ENCODE peak calls at places on chromosomes 12 and 14, in five cellular contexts. D is lung, N is pancreas, I is progenitor cell of endocrine pancreas, C is COR-L47. M is an unnamed sample.

GRCh38 chr14:63852817-63853730 is at the start of gene SYNE2:
- DNase-seq in D (peak), C (peak), I (peak), N (peak), M (peak)

GRCh38 chr14:84403585-84403984 is 1126.4 kb upstream of the FLRT2 start:
- DNase-seq in I (no peak), C (no peak), N (no peak), D (peak), M (no peak)

GRCh38 chr12:96219700-96220206 is 25.6 kb downstream of the ELK3 start:
- DNase-seq in D (peak), N (no peak), C (no peak), I (no peak), M (no peak)

GRCh38 chr12:42660968-42661937 is 71.7 kb upstream of the PRICKLE1 start:
- DNase-seq in D (no peak), N (no peak), C (no peak), I (no peak), M (no peak)

GRCh38 chr12:126914170-126914796 is 1352.7 kb upstream of the TMEM132C start:
- DNase-seq in I (no peak), N (no peak), C (no peak), D (no peak), M (no peak)

GRCh38 chr14:61420326-61420725 is 98.9 kb downstream of the PRKCH start:
- DNase-seq in D (no peak), N (no peak), C (no peak), I (no peak), M (no peak)

GRCh38 chr12:100443434-100443833 is 30.2 kb upstream of the NR1H4 start:
- DNase-seq in I (no peak), N (no peak), D (no peak), C (no peak), M (no peak)

GRCh38 chr12:124919646-124920352 is 5.3 kb upstream of the UBC start:
- DNase-seq in C (no peak), I (no peak), D (no peak), N (no peak), M (no peak)

GRCh38 chr12:106106892-106107291 is 31.9 kb downstream of the NUAK1 start:
- DNase-seq in I (no peak), N (no peak), D (no peak), C (no peak), M (no peak)

GRCh38 chr12:2198088-2198501 is 145.3 kb downstream of the CACNA1C start:
- DNase-seq in D (no peak), C (no peak), N (no peak), I (no peak), M (peak)

GRCh38 chr12:122527478-122527944 is 462 bp downstream of the KNTC1 start:
- DNase-seq in I (no peak), N (no peak), D (peak), C (no peak), M (no peak)

GRCh38 chr14:105351920-105352871 is 37.6 kb downstream of the PACS2 start:
- DNase-seq in D (peak), I (peak), N (peak), C (peak), M (peak)

GRCh38 chr14:84527706-84528105 is 1002.2 kb upstream of the FLRT2 start:
- DNase-seq in C (peak), N (no peak), D (no peak), I (no peak), M (no peak)

GRCh38 chr14:61663312-61663974 is 31.9 kb upstream of the HIF1A start:
- DNase-seq in C (no peak), N (no peak), D (no peak), I (no peak), M (no peak)

GRCh38 chr14:55699131-55700057 is 119.4 kb downstream of the KTN1 start:
- DNase-seq in D (no peak), C (no peak), I (no peak), N (no peak), M (no peak)

GRCh38 chr14:39426605-39427004 is 5.6 kb downstream of the FBXO33 start:
- DNase-seq in D (no peak), I (no peak), C (peak), N (no peak), M (no peak)

GRCh38 chr12:112978163-112979081 is at the start of gene OAS2:
- DNase-seq in D (peak), C (no peak), I (no peak), N (no peak), M (peak)

GRCh38 chr12:43332977-43333649 is 218.9 kb downstream of the ADAMTS20 start:
- DNase-seq in C (no peak), D (no peak), N (no peak), I (no peak), M (no peak)

GRCh38 chr12:111687255-111687654 is 1.4 kb downstream of the ACAD10 start:
- DNase-seq in I (no peak), C (peak), D (no peak), N (no peak), M (no peak)

GRCh38 chr14:54487771-54488170 is 1.0 kb downstream of the GMFB start:
- DNase-seq in N (no peak), D (no peak), I (no peak), C (no peak), M (no peak)

GRCh38 chr12:3897400-3897910 is 24.3 kb upstream of the PARP11 start:
- DNase-seq in N (no peak), I (no peak), D (no peak), C (no peak), M (no peak)

GRCh38 chr12:105706321-105706972 is 376.0 kb downstream of the C12orf75 start:
- DNase-seq in D (no peak), I (no peak), C (no peak), N (no peak), M (no peak)

GRCh38 chr12:131735863-131736806 is 25.2 kb downstream of the SFSWAP start:
- DNase-seq in D (no peak), C (no peak), N (no peak), I (no peak), M (no peak)

GRCh38 chr12:52600941-52601481 is at the start of gene KRT72:
- DNase-seq in I (no peak), D (no peak), N (no peak), C (no peak), M (no peak)

GRCh38 chr12:15393037-15393436 is 70.7 kb downstream of the PTPRO start:
- DNase-seq in C (no peak), I (no peak), D (no peak), N (no peak), M (no peak)

GRCh38 chr12:100303831-100304230 is 36.9 kb downstream of the SCYL2 start:
- DNase-seq in C (no peak), N (no peak), D (no peak), I (no peak), M (no peak)

GRCh38 chr12:22312336-22312735 is 22.2 kb downstream of the ST8SIA1 start:
- DNase-seq in N (no peak), D (no peak), C (no peak), I (no peak), M (no peak)

GRCh38 chr14:101518611-101519048 is 42.7 kb upstream of the DIO3 start:
- DNase-seq in D (no peak), N (peak), I (no peak), C (no peak), M (peak)

GRCh38 chr14:80385340-80385739 is 174.0 kb upstream of the DIO2 start:
- DNase-seq in C (no peak), D (no peak), N (no peak), I (no peak), M (no peak)

GRCh38 chr14:59228416-59228815 is 39.9 kb downstream of the DAAM1 start:
- DNase-seq in N (no peak), D (no peak), C (no peak), I (no peak), M (no peak)

GRCh38 chr12:79747274-79747673 is 56.5 kb upstream of the PAWR start:
- DNase-seq in C (no peak), D (no peak), N (no peak), I (no peak), M (no peak)

GRCh38 chr12:94039914-94040313 is 108.5 kb upstream of the PLXNC1 start:
- DNase-seq in D (no peak), N (no peak), I (no peak), C (no peak), M (no peak)

GRCh38 chr14:98633380-98633779 is 638.6 kb downstream of the BCL11B start:
- DNase-seq in N (no peak), I (no peak), C (peak), D (peak), M (peak)

GRCh38 chr14:22546722-22547071 is 42.3 kb downstream of the DAD1 start:
- DNase-seq in C (no peak), N (no peak), D (no peak), I (no peak), M (no peak)

GRCh38 chr12:107884769-107885694 is 110.5 kb downstream of the ASCL4 start:
- DNase-seq in N (peak), C (peak), D (peak), I (peak), M (peak)

M was measured in mucosa of gallbladder.